ENCODE peak calls at places on chromosomes 11 and 22, in four cellular contexts. X is WTC11, G is HepG2, N is K562. V is an unnamed sample.

GRCh38 chr11:1234054-1234720 is 11.3 kb downstream of the MUC5B start:
- DNase-seq in N (no peak), X (no peak), G (no peak), V (no peak)

GRCh38 chr11:69637601-69637955 is 3.4 kb upstream of the CCND1 start:
- DNase-seq in X (peak), G (no peak), N (no peak), V (no peak)

GRCh38 chr22:34814260-34814659 is 251.7 kb upstream of the ISX start:
- DNase-seq in N (no peak), X (no peak), G (peak), V (no peak)

GRCh38 chr22:38850399-38850798 is 6.6 kb upstream of the NPTXR start:
- DNase-seq in N (no peak), G (no peak), X (no peak), V (no peak)

GRCh38 chr11:44940424-44940823 is 10.3 kb downstream of the TP53I11 start:
- DNase-seq in G (no peak), X (no peak), N (no peak), V (no peak)

GRCh38 chr11:1674194-1674878 is 22.7 kb upstream of the KRTAP5-6 start:
- DNase-seq in X (no peak), N (no peak), G (no peak), V (no peak)

GRCh38 chr11:45176996-45177395 is 30.6 kb downstream of the PRDM11 start:
- DNase-seq in X (no peak), G (no peak), N (no peak), V (no peak)

GRCh38 chr22:25153961-25154685 is 45.5 kb upstream of the CRYBB3 start:
- DNase-seq in G (peak), N (no peak), X (no peak), V (no peak)

DNA sequence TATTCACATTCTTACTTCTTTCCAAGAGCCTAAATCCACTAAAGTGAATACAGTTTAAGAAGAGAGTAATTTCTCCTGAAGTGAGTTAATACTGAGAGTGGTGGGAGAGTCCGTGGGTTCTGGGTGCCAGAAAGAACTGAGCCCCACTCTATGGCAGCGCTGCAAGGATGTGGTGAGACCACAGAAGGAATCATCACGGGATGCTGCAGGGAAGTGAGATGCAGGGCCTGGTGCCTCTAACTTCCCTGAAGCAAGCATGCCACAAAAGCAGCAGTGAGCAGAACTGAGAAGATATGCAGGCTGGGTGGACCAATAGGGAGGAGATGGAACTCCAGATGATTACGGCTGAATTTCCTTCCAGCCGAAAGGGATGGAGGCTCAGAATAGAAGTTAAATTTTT is 5.0 kb upstream of the MMP12 start:
- DNase-seq in X (no peak), N (no peak), G (no peak), V (no peak)
- TF ChIP-seq NR3C1 in X (no peak), N (no peak), G (no peak), V (no peak)

GRCh38 chr22:37455896-37456295 is 28.6 kb upstream of the ELFN2 start:
- DNase-seq in N (no peak), X (no peak), G (no peak), V (no peak)

GRCh38 chr22:37453696-37454095 is 26.4 kb upstream of the ELFN2 start:
- DNase-seq in N (no peak), G (no peak), X (no peak), V (no peak)

GRCh38 chr22:37457093-37457893 is 28.9 kb downstream of the MFNG start:
- DNase-seq in N (peak), G (peak), X (peak), V (peak)

GRCh38 chr22:37456351-37456750 is 29.1 kb upstream of the ELFN2 start:
- DNase-seq in X (no peak), G (no peak), N (no peak), V (no peak)

DNA sequence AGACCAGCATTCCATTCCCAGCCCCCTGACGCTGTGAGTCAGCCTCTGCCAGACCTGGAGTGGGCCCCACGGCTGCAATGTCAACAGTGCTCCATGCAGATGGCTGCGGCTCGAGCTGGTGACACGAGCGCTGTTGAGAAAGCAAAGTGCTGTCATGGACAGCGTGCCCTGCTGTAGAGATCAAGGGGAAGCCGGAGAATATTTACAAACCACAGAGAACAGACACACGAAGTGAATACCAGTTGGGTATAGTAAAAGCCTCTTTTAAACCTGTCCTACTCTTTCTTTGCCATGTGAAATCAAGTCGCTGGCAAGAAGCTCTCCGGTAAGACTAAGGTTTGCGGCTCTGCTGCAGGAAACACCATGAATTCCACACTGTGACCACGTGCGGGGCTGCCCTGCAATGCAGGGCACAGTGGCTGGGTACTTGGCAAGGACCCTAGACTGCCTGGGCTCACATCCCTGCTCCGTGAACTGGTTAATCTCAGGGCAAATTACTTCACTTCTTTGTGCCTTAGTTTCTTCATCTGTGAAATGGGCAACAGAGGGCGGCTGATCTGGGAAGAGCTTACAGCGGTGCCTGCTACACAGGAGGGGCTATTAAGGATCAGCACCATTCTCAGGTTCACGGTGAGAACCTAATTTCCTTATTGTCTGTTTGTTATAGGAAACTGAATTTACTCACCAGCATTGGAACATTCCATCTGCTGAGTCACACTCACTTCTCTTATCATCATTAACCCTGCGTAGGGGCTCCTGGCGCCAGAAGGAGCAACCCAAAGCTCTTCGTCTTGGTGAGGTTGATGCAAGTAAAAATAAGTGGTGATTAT is 27.8 kb upstream of the ELFN2 start:
- DNase-seq in N (peak), G (peak), X (no peak), V (peak)
- TF ChIP-seq NR3C1 in N (no peak), G (no peak), X (no peak), V (no peak)

GRCh38 chr11:67252831-67253239 is 13.4 kb upstream of the GRK2 start:
- DNase-seq in G (no peak), X (no peak), N (no peak), V (peak)
- TF ChIP-seq NR3C1 in G (no peak), X (no peak), N (no peak), V (no peak)

GRCh38 chr11:16612234-16612571 is 126.2 kb upstream of the C11orf58 start:
- DNase-seq in N (no peak), X (no peak), G (no peak), V (no peak)

GRCh38 chr11:16611395-16612233 is 126.8 kb upstream of the C11orf58 start:
- DNase-seq in N (peak), X (no peak), G (no peak), V (no peak)

GRCh38 chr11:16612801-16613400 is 125.5 kb upstream of the C11orf58 start:
- DNase-seq in N (no peak), G (no peak), X (no peak), V (no peak)

GRCh38 chr11:16615480-16615879 is 123.0 kb upstream of the C11orf58 start:
- DNase-seq in X (no peak), N (no peak), G (no peak), V (no peak)

DNA sequence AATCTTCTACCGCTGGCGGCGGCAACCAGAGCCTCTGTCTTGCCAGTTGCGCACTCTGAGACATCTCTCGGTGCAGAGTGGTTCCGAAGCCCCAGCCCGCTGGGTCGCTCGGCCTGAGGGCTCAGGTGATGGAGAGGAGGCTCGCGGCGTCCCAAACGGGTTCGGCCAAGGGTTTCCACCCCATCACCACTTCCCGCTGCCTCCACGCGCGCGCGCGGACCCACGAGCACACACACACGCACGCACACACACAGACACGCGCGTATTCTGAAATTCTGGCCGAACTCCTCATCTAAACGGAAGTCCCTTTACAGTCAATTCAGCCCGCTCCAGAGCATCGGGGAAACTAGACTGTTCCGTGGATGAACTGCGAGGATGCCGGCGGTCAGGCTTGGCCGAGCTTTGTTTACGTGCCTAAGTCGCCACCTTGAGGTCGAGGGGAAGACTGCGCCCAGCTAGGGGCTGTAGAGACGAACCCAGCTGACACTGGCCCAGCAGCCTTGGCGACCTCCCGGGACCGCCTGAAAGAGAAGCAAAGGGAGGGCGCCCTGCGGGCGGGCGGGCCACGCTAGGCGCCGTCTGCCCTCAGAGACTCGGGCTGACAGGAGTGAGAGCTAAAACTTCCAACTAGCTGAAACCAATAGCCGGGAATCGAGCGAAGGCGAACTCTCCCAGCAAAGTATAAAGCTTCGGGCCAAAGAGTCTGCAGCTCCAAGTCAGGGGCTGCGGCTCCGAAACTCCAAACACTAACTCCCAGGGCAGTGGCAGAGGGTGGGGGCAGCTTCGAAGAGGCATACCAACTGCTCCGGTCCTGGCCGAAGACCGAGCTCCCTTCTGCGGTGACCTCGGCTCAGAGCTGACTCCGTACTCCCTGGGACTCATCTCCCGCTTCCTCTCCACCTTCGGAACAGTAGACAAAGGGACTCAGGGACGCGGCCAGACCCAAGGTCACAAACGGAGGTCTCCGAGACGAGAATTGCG is 124.8 kb upstream of the C11orf58 start:
- DNase-seq in X (peak), G (peak), N (peak), V (peak)
- TF ChIP-seq NR3C1 in X (no peak), G (no peak), N (no peak), V (no peak)

GRCh38 chr11:113464416-113464815 is 10.8 kb downstream of the DRD2 start:
- DNase-seq in X (no peak), N (no peak), G (no peak), V (no peak)
- TF ChIP-seq NR3C1 in X (no peak), N (no peak), G (no peak), V (no peak)

GRCh38 chr22:50079689-50080465 is 5.3 kb downstream of the MLC1 start:
- DNase-seq in X (no peak), G (no peak), N (no peak), V (no peak)
- TF ChIP-seq NR3C1 in X (no peak), G (no peak), N (no peak), V (no peak)